ENCODE peak calls at places on chromosomes 4 and X, in four cellular contexts. H, K, Q and I are unnamed samples.

GRCh38 chr4:3747582-3747906 is 18.6 kb upstream of the ADRA2C start:
- DNase-seq in H (no peak), K (no peak), Q (no peak), I (no peak)

GRCh38 chr4:137610960-137611359 is 78.7 kb upstream of the PCDH18 start:
- DNase-seq in H (peak), K (peak), Q (no peak), I (no peak)

GRCh38 chr4:177511611-177512010 is 69.4 kb upstream of the AGA start:
- DNase-seq in H (no peak), K (no peak), Q (no peak), I (no peak)

GRCh38 chr4:182931691-182932297 is 14.6 kb upstream of the DCTD start:
- DNase-seq in H (no peak), K (no peak), Q (no peak), I (no peak)

GRCh38 chr4:2646386-2647149 is 109.6 kb downstream of the TNIP2 start:
- DNase-seq in H (no peak), K (no peak), Q (no peak), I (no peak)

GRCh38 chr4:158208931-158209640 is 1.2 kb upstream of the TMEM144 start:
- DNase-seq in H (no peak), K (no peak), Q (no peak), I (no peak)

GRCh38 chr4:121185960-121186359 is 21.8 kb upstream of the TNIP3 start:
- DNase-seq in H (no peak), K (no peak), Q (peak), I (no peak)

GRCh38 chr4:83074086-83074704 is 39.2 kb downstream of the COPS4 start:
- DNase-seq in H (peak), K (peak), Q (peak), I (peak)

GRCh38 chr4:122588453-122589238 is 32.2 kb downstream of the IL21 start:
- DNase-seq in H (no peak), K (no peak), Q (no peak), I (no peak)

DNA sequence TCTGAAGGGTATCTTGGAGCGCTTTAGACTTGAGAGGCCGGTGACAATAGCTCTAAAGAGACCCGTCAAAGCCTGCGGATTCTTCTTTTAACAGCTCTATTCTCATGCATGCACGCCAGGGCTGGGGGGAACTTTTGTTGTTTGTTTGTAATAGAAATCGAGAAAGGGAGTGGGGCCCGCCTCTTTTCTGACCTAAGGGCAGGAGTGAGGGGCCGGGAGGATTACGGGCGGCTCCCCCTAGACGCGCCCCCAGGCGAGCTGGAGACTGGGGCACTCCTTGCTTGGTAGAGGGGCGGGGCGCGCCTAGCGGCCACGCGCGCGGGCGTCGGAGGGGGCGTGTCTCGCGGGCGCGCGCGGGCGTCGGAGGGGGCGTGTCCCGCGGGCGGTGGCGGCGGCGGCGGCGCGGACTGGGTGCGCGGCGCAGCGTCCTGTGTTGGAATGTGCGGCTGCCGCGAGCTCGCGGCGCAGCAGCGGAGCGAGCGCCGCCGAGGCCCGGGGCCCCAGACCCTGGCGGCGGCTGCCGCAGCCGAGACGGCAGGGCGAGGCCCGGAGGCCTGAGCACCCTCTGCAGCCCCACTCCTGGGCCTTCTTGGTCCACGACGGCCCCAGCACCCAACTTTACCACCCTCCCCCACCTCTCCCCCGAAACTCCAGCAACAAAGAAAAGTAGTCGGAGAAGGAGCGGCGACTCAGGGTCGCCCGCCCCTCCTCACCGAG is at the start of gene REST:
- DNase-seq in H (peak), K (peak), Q (no peak), I (peak)
- TF ChIP-seq PBX3 in H (no peak), K (no peak), Q (no peak), I (no peak)

GRCh38 chrX:40943093-40943641 is 142.1 kb upstream of the USP9X start:
- DNase-seq in H (no peak), K (no peak), Q (no peak), I (peak)

GRCh38 chrX:40947276-40947675 is 138.0 kb upstream of the USP9X start:
- DNase-seq in H (no peak), K (no peak), Q (no peak), I (no peak)

GRCh38 chrX:40950546-40950945 is 134.7 kb upstream of the USP9X start:
- DNase-seq in H (no peak), K (no peak), Q (no peak), I (no peak)

GRCh38 chrX:40949071-40949470 is 136.2 kb upstream of the USP9X start:
- DNase-seq in H (no peak), K (no peak), Q (no peak), I (no peak)

GRCh38 chrX:40945366-40945713 is 139.9 kb upstream of the USP9X start:
- DNase-seq in H (peak), K (no peak), Q (peak), I (no peak)
- TF ChIP-seq PBX3 in H (no peak), K (no peak), Q (no peak), I (peak)

DNA sequence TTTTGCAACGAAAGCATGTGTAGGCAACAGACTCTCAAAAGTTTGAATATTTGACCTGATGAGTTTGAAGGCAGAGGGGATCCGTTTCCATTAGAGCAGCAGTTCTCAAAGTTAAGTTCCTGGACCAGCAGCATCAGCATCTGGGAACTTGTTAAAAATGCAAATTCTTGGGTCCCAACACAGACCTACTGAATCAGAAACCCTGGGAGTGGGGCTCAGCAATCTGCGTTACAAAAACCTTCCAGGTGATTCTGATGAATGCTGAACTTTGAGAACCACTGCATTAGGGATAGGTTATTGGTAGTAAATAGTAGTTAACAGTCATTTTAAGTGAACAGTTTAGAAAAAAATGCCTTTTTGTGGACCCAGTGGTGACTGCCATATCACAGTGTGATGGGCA is 98.8 kb downstream of the PDE5A start:
- DNase-seq in H (no peak), K (no peak), Q (no peak), I (no peak)
- TF ChIP-seq PBX3 in H (no peak), K (no peak), Q (no peak), I (no peak)

GRCh38 chr4:85953651-85954018 is 406.2 kb downstream of the MAPK10 start:
- DNase-seq in H (peak), K (no peak), Q (no peak), I (no peak)
- TF ChIP-seq PBX3 in H (no peak), K (no peak), Q (no peak), I (no peak)